ENCODE peak calls at places on chromosomes 2 and 18, in six cellular contexts. M is astrocyte, S is psoas muscle, I is lower lobe of right lung, L is left lung, G is left ventricle myocardium inferior. E is an unnamed sample.

GRCh38 chr2:240919786-240920782 is 13.9 kb downstream of the CROCC2 start:
- DNase-seq in M (no peak), S (peak; percentile 46), I (peak; percentile 44), L (peak; percentile 28), G (peak; percentile 11), E (peak; percentile 16)

GRCh38 chr2:215796160-215796559 is 217.2 kb downstream of the MREG start:
- DNase-seq in M (peak; percentile 85), S (no peak), I (no peak), L (no peak), G (no peak), E (no peak)

GRCh38 chr2:57598552-57598951 is 448.1 kb upstream of the VRK2 start:
- DNase-seq in M (no peak), S (no peak), I (no peak), L (no peak), G (no peak), E (no peak)

GRCh38 chr2:22002066-22002465 is 878.3 kb downstream of the TDRD15 start:
- DNase-seq in M (no peak), S (no peak), I (no peak), L (no peak), G (no peak), E (no peak)

GRCh38 chr2:145194671-145195070 is 674.8 kb upstream of the ZEB2 start:
- DNase-seq in M (no peak), S (no peak), I (no peak), L (no peak), G (no peak), E (no peak)

GRCh38 chr2:195569255-195569654 is 87.8 kb upstream of the SLC39A10 start:
- DNase-seq in M (no peak), S (no peak), I (no peak), L (no peak), G (no peak), E (no peak)

GRCh38 chr2:111221701-111222100 is 101.0 kb downstream of the BCL2L11 start:
- DNase-seq in M (no peak), S (no peak), I (no peak), L (no peak), G (no peak), E (no peak)

GRCh38 chr18:31072175-31072574 is 29.6 kb upstream of the DSC3 start:
- DNase-seq in M (no peak), S (no peak), I (no peak), L (no peak), G (no peak), E (no peak)

GRCh38 chr18:48819276-48819675 is 131.5 kb downstream of the SMAD7 start:
- DNase-seq in M (no peak), S (peak; percentile 81), I (peak; percentile 20), L (peak; percentile 7), G (peak; percentile 67), E (peak; percentile 87)

GRCh38 chr2:207692206-207693065 is 19.0 kb upstream of the CCNYL1 start:
- DNase-seq in M (no peak), S (no peak), I (peak; percentile 62), L (no peak), G (no peak), E (peak; percentile 75)

GRCh38 chr2:195118276-195118675 is 538.8 kb upstream of the SLC39A10 start:
- DNase-seq in M (no peak), S (no peak), I (no peak), L (no peak), G (no peak), E (no peak)

GRCh38 chr18:6661692-6662415 is 67.7 kb upstream of the ARHGAP28 start:
- DNase-seq in M (no peak), S (no peak), I (no peak), L (no peak), G (no peak), E (no peak)

GRCh38 chr2:219954331-219954730 is 326.9 kb downstream of the SLC4A3 start:
- DNase-seq in M (peak; percentile 68), S (no peak), I (no peak), L (no peak), G (no peak), E (no peak)

GRCh38 chr2:190911813-190912212 is 31.2 kb downstream of the GLS start:
- DNase-seq in M (peak; percentile 14), S (no peak), I (no peak), L (no peak), G (no peak), E (no peak)

GRCh38 chr2:120453635-120453998 is 107.7 kb downstream of the INHBB start:
- DNase-seq in M (peak; percentile 70), S (no peak), I (peak; percentile 20), L (no peak), G (no peak), E (no peak)

GRCh38 chr2:33021542-33022259 is 74.9 kb downstream of the LTBP1 start:
- DNase-seq in M (peak; percentile 94), S (no peak), I (no peak), L (no peak), G (no peak), E (no peak)

GRCh38 chr2:21251216-21251971 is 127.6 kb downstream of the TDRD15 start:
- DNase-seq in M (no peak), S (no peak), I (no peak), L (no peak), G (no peak), E (no peak)

GRCh38 chr2:61707984-61708852 is 145.6 kb downstream of the FAM161A start:
- DNase-seq in M (peak; percentile 56), S (no peak), I (no peak), L (no peak), G (no peak), E (no peak)

GRCh38 chr2:228507231-228507824 is 325.8 kb upstream of the SPHKAP start:
- DNase-seq in M (no peak), S (no peak), I (no peak), L (no peak), G (no peak), E (no peak)

GRCh38 chr2:240405654-240406313 is 29.7 kb upstream of the GPC1 start:
- DNase-seq in M (no peak), S (no peak), I (no peak), L (peak; percentile 21), G (no peak), E (no peak)

GRCh38 chr18:35478520-35479435 is 19.0 kb downstream of the INO80C start:
- DNase-seq in M (peak; percentile 79), S (no peak), I (no peak), L (no peak), G (no peak), E (no peak)
- H3K4me3 ChIP-seq in M (peak overlapping the region; percentile 32), S (no peak overlapping the region), I (no peak overlapping the region), L (no peak overlapping the region), G (no peak overlapping the region), E (no peak overlapping the region)

DNA sequence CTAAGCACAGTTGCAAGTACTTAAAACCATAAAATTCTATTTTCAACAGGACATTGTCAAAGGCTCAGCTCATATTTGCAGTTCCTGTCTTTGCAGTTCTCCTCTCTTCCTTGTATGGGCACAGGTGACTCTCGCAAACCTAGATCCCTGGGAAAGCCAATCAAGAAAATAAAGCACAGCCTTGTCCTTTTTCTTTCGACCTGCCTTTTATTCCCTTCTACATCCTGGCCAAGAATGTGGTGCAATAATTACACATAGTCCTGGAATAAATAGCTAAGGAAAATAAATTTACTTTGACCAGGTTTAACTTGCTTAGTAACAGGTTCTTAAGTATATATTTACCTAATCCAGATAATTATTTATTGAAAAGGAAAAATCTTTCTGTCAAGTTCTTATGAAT is 20.2 kb downstream of the ATG16L1 start:
- DNase-seq in M (no peak), S (no peak), I (no peak), L (no peak), G (no peak), E (no peak)
- H3K4me1 ChIP-seq in M (no peaks in the 10 kb centered on the region), S (no peaks in the 10 kb centered on the region), I (no peaks in the 10 kb centered on the region), L (no peaks in the 10 kb centered on the region), G (no peaks in the 10 kb centered on the region), E (no peaks in the 10 kb centered on the region)

DNA sequence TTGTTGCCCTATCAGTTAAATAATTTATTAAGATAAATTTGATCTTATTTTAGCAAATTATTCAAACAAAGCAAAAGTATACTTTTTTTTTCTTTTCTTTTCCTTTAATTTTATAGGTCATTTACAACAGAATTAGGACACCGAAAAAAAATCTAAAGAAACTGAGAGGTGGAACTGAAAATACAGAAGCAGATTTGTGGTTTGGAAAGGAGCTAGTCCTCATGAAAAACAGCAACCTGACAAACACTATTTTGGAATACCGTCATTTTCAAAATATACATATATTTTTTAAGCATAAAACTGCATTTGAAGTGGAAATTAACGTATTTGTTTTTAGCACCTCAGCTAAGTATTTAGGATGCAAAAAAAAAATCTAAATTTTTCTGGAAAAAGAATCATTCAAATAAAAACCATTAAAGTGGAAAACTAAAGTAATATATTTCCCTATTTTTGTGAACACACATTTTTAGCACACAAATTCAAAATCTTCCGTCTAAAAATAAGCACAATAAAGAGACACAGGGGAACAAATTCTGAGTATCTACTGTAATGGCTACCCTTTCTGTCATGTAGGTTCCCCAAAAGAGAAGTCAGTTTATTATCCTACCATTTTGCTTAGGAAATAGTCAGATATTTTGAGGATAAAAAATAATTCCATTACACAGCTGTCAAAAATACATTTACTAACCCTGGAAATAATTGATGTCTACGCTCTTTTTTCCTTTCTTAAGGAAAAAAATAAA is 2.7 kb downstream of the CCDC88A start:
- DNase-seq in M (no peak), S (no peak), I (no peak), L (no peak), G (no peak), E (no peak)
- H3K4me3 ChIP-seq in M (peak overlapping the region; percentile 22), S (peak overlapping the region; percentile 89), I (peak overlapping the region; percentile 82), L (no peak overlapping the region), G (peak overlapping the region; percentile 82), E (no peak overlapping the region)

GRCh38 chr2:1866402-1867091 is 122.2 kb upstream of the PXDN start:
- DNase-seq in M (no peak), S (no peak), I (no peak), L (no peak), G (no peak), E (no peak)
- H3K4me1 ChIP-seq in M (peaks cover 10% of the 10 kb centered on the region), S (no peaks in the 10 kb centered on the region), I (no peaks in the 10 kb centered on the region), L (no peaks in the 10 kb centered on the region), G (no peaks in the 10 kb centered on the region), E (no peaks in the 10 kb centered on the region)

DNA sequence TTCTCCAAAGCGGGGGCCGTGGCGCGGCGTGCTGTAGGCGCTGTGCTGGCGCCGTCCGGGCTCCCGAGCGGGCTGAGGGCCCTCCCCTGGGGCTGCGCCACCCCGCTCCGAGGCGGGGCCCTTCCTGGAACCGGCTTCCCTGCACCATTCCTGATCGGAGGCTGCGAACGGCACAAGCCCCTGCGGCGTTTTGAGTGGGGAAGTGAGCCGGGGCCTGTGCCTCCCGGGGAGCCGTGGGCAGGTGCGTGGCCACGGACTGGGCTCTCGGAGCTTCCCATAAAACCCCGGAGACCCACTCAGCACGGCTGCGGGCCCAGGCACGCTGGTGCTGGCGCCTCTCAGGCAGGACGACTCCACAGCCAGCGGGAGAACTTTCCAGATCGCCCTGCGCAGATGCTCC is 74.7 kb downstream of the PSMG2 start:
- DNase-seq in M (no peak), S (no peak), I (no peak), L (no peak), G (no peak), E (no peak)
- H3K4me3 ChIP-seq in M (no peak overlapping the region), S (no peak overlapping the region), I (peak overlapping the region; percentile 38), L (no peak overlapping the region), G (peak overlapping the region; percentile 45), E (no peak overlapping the region)